ENCODE peak calls at places on chromosomes 12 and 14, in six cellular contexts. O, H, J, C, G and M are unnamed samples.

GRCh38 chr12:65965358-65965757 is 141.1 kb downstream of the HMGA2 start:
- DNase-seq in O (no peak), H (no peak), J (no peak), C (no peak), G (no peak), M (no peak)

GRCh38 chr12:49026678-49027480 is 8.3 kb upstream of the PRKAG1 start:
- DNase-seq in O (no peak), H (no peak), J (no peak), C (no peak), G (no peak), M (no peak)

GRCh38 chr14:103115845-103116572 is 7.3 kb upstream of the TNFAIP2 start:
- DNase-seq in O (no peak), H (no peak), J (no peak), C (no peak), G (no peak), M (no peak)

GRCh38 chr12:120689397-120690082 is 2.6 kb downstream of the MLEC start:
- DNase-seq in O (no peak), H (no peak), J (peak; percentile 30), C (peak; percentile 41), G (no peak), M (no peak)

GRCh38 chr12:101552277-101552676 is 42.5 kb upstream of the MYBPC1 start:
- DNase-seq in O (no peak), H (no peak), J (no peak), C (no peak), G (no peak), M (no peak)

GRCh38 chr14:84493779-84494178 is 1036.2 kb upstream of the FLRT2 start:
- DNase-seq in O (no peak), H (no peak), J (peak; percentile 15), C (no peak), G (no peak), M (no peak)

GRCh38 chr14:77128414-77128891 is 13.1 kb downstream of the ZDHHC22 start:
- DNase-seq in O (no peak), H (no peak), J (no peak), C (peak; percentile 60), G (no peak), M (peak; percentile 98)

GRCh38 chr12:78641837-78642423 is 222.6 kb upstream of the SYT1 start:
- DNase-seq in O (no peak), H (no peak), J (no peak), C (no peak), G (no peak), M (peak; percentile 0)

GRCh38 chr14:66233571-66233970 is 252.6 kb upstream of the CCDC196 start:
- DNase-seq in O (no peak), H (no peak), J (no peak), C (no peak), G (no peak), M (no peak)

GRCh38 chr12:49496417-49497360 is 42.1 kb upstream of the KCNH3 start:
- DNase-seq in O (no peak), H (no peak), J (no peak), C (no peak), G (no peak), M (no peak)

GRCh38 chr14:55071870-55072640 is 20.6 kb downstream of the MAPK1IP1L start:
- DNase-seq in O (no peak), H (peak; percentile 92), J (no peak), C (no peak), G (no peak), M (no peak)

GRCh38 chr14:92109490-92109889 is 3.1 kb upstream of the ATXN3 start:
- DNase-seq in O (no peak), H (no peak), J (no peak), C (no peak), G (no peak), M (no peak)

DNA sequence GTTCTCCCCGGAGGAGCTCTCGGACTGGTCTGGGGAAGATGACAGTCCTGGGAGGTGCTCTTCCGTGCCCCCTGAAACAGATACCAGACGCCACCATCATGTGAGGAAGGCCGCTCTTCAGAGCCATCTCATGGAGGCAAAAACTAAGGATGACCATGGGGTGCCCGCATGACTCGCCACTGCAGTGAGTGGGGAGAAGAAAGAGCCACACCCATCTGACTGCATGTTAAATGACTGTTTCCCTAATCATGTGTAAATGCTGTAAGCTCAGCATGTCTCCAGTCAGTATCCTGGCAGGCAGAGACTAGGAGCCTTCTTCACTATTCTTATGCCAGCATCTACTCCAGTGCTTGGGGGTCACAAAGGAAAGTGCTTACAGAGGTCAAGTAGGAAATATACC is 4.0 kb downstream of the STON2 start:
- DNase-seq in O (no peak), H (no peak), J (no peak), C (no peak), G (no peak), M (no peak)
- TF ChIP-seq ATF3 in O (no peak), H (no peak), J (no peak), C (no peak), G (no peak), M (no peak)

GRCh38 chr12:43806737-43807072 is 588 bp upstream of the TWF1 start:
- DNase-seq in O (no peak), H (no peak), J (no peak), C (no peak), G (no peak), M (no peak)
- TF ChIP-seq ATF3 in O (no peak), H (no peak), J (no peak), C (no peak), G (no peak), M (no peak)

GRCh38 chr12:132407525-132407924 is 78.1 kb upstream of the GALNT9 start:
- DNase-seq in O (peak; percentile 51), H (no peak), J (no peak), C (no peak), G (no peak), M (no peak)
- TF ChIP-seq ATF3 in O (no peak), H (no peak), J (no peak), C (no peak), G (no peak), M (no peak)

GRCh38 chr14:60151715-60152114 is 13.5 kb downstream of the DHRS7 start:
- DNase-seq in O (no peak), H (no peak), J (no peak), C (no peak), G (no peak), M (no peak)

GRCh38 chr14:60153996-60154395 is 11.2 kb downstream of the DHRS7 start:
- DNase-seq in O (no peak), H (no peak), J (no peak), C (no peak), G (no peak), M (no peak)
- TF ChIP-seq ATF3 in O (no peak), H (no peak), J (no peak), C (no peak), G (no peak), M (no peak)

GRCh38 chr14:65095633-65096205 is 6.6 kb downstream of the MAX start:
- DNase-seq in O (no peak), H (no peak), J (no peak), C (no peak), G (no peak), M (no peak)
- TF ChIP-seq ATF3 in O (no peak), H (no peak), J (no peak), C (no peak), G (no peak), M (no peak)

DNA sequence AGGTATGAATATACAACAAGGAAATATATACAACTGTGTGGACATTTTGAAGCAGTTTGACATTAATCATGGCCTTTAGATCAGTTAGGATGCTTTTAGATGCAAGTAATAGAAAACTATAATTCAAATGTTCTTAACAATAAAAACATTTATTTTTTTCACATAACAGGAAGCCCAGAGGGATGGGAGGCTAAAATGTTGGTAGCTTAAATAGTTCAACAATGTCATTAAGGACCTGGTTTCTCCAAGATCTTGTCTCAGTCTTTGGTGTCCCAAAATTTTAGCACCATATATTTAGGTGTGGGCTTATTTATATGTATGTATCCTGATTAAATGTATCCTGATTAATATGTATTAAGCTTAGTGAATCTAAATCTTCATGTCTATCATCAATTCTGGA is 292.4 kb downstream of the NUAK1 start:
- DNase-seq in O (no peak), H (no peak), J (no peak), C (no peak), G (no peak), M (no peak)
- TF ChIP-seq ATF3 in O (no peak), H (no peak), J (no peak), C (no peak), G (no peak), M (no peak)

GRCh38 chr14:99563749-99564129 is 40.3 kb downstream of the CCDC85C start:
- DNase-seq in O (no peak), H (no peak), J (no peak), C (no peak), G (no peak), M (no peak)

GRCh38 chr14:99564256-99564902 is 39.6 kb downstream of the CCDC85C start:
- DNase-seq in O (no peak), H (no peak), J (no peak), C (peak; percentile 51), G (no peak), M (no peak)

GRCh38 chr14:99564903-99565259 is 39.1 kb downstream of the CCDC85C start:
- DNase-seq in O (no peak), H (no peak), J (no peak), C (no peak), G (no peak), M (no peak)

GRCh38 chr14:99561827-99562226 is 42.2 kb downstream of the CCDC85C start:
- DNase-seq in O (no peak), H (no peak), J (no peak), C (no peak), G (no peak), M (no peak)

GRCh38 chr14:99562848-99563748 is 40.9 kb downstream of the CCDC85C start:
- DNase-seq in O (peak; percentile 63), H (no peak), J (peak; percentile 92), C (peak; percentile 84), G (peak; percentile 92), M (no peak)
- TF ChIP-seq ATF3 in O (no peak), H (no peak), J (no peak), C (no peak), G (no peak), M (no peak)

GRCh38 chr12:71536279-71536938 is 96.8 kb downstream of the LGR5 start:
- DNase-seq in O (no peak), H (no peak), J (no peak), C (peak; percentile 76), G (no peak), M (no peak)

GRCh38 chr12:71546322-71546861 is 106.8 kb downstream of the LGR5 start:
- DNase-seq in O (no peak), H (no peak), J (no peak), C (no peak), G (no peak), M (no peak)

GRCh38 chr12:71538807-71539206 is 99.2 kb downstream of the LGR5 start:
- DNase-seq in O (no peak), H (no peak), J (no peak), C (no peak), G (no peak), M (no peak)

GRCh38 chr12:71536939-71537622 is 97.5 kb downstream of the LGR5 start:
- DNase-seq in O (no peak), H (no peak), J (no peak), C (peak; percentile 96), G (no peak), M (no peak)

GRCh38 chr12:71541583-71541982 is 102.0 kb downstream of the LGR5 start:
- DNase-seq in O (no peak), H (no peak), J (no peak), C (no peak), G (no peak), M (no peak)
- TF ChIP-seq ATF3 in O (no peak), H (no peak), J (no peak), C (no peak), G (peak; percentile 14), M (no peak)